ENCODE peak calls at places on chromosomes 13 and 19, in five cellular contexts. N is GM04504, Y is cerebellar cortex, V is cardiac muscle cell, Z is SW 1271. P is an unnamed sample.

GRCh38 chr19:10205636-10206035 is 10.9 kb upstream of the DNMT1 start:
- DNase-seq in N (no peak), Y (no peak), V (no peak), Z (no peak), P (no peak)

GRCh38 chr13:103273825-103274224 is 207.6 kb upstream of the SLC10A2 start:
- DNase-seq in N (no peak), Y (no peak), V (no peak), Z (no peak), P (no peak)

GRCh38 chr13:85755123-85755522 is 44.1 kb downstream of the SLITRK6 start:
- DNase-seq in N (no peak), Y (no peak), V (peak; percentile 5), Z (no peak), P (no peak)

GRCh38 chr13:97491452-97491851 is 57.5 kb downstream of the RAP2A start:
- DNase-seq in N (no peak), Y (no peak), V (no peak), Z (no peak), P (no peak)

GRCh38 chr19:35330475-35330874 is 1.5 kb downstream of the CD22 start:
- DNase-seq in N (no peak), Y (no peak), V (no peak), Z (no peak), P (no peak)

GRCh38 chr13:51643114-51643881 is 59.0 kb downstream of the WDFY2 start:
- DNase-seq in N (peak; percentile 85), Y (no peak), V (no peak), Z (peak; percentile 88), P (peak; percentile 77)

GRCh38 chr13:51313619-51314018 is 25.9 kb upstream of the SERPINE3 start:
- DNase-seq in N (no peak), Y (no peak), V (no peak), Z (no peak), P (no peak)

GRCh38 chr19:53463263-53463662 is 4.3 kb upstream of the ZNF813 start:
- DNase-seq in N (peak; percentile 3), Y (peak; percentile 51), V (peak; percentile 12), Z (no peak), P (no peak)

GRCh38 chr13:44331912-44332840 is 41.4 kb upstream of the SERP2 start:
- DNase-seq in N (peak; percentile 53), Y (peak; percentile 30), V (peak; percentile 81), Z (no peak), P (no peak)

GRCh38 chr13:51760592-51760991 is 43.4 kb downstream of the DHRS12 start:
- DNase-seq in N (no peak), Y (peak; percentile 22), V (no peak), Z (no peak), P (no peak)

GRCh38 chr19:11737964-11738745 is 591 bp downstream of the ZNF823 start:
- DNase-seq in N (no peak), Y (peak; percentile 31), V (peak; percentile 64), Z (peak; percentile 15), P (no peak)

GRCh38 chr19:37779139-37780035 is at the start of gene ZNF573:
- DNase-seq in N (peak; percentile 75), Y (peak; percentile 96), V (peak; percentile 94), Z (peak; percentile 87), P (peak; percentile 91)

GRCh38 chr13:43368003-43368402 is 344.6 kb downstream of the DNAJC15 start:
- DNase-seq in N (no peak), Y (no peak), V (no peak), Z (no peak), P (no peak)

GRCh38 chr19:5557691-5558090 is 10.1 kb downstream of the TINCR start:
- DNase-seq in N (no peak), Y (no peak), V (no peak), Z (no peak), P (no peak)

GRCh38 chr13:97986841-97987240 is 33.4 kb downstream of the IPO5 start:
- DNase-seq in N (no peak), Y (no peak), V (no peak), Z (no peak), P (no peak)

GRCh38 chr19:40933025-40933424 is 51.0 kb upstream of the CYP2A7 start:
- DNase-seq in N (no peak), Y (no peak), V (no peak), Z (no peak), P (peak; percentile 19)

GRCh38 chr19:31110331-31110730 is 238.9 kb downstream of the TSHZ3 start:
- DNase-seq in N (no peak), Y (no peak), V (peak; percentile 41), Z (no peak), P (no peak)

GRCh38 chr19:52343548-52343947 is 7.5 kb downstream of the ZNF610 start:
- DNase-seq in N (no peak), Y (peak; percentile 42), V (peak; percentile 98), Z (peak; percentile 11), P (peak; percentile 11)

GRCh38 chr13:107867701-107868661 is 347.4 kb downstream of the LIG4 start:
- DNase-seq in N (no peak), Y (peak; percentile 63), V (peak; percentile 70), Z (peak; percentile 10), P (no peak)

GRCh38 chr13:50375792-50376191 is 360.5 kb downstream of the KCNRG start:
- DNase-seq in N (no peak), Y (no peak), V (no peak), Z (no peak), P (peak; percentile 20)

GRCh38 chr19:14515501-14516047 is 2.6 kb downstream of the DNAJB1 start:
- DNase-seq in N (no peak), Y (no peak), V (no peak), Z (no peak), P (no peak)

GRCh38 chr19:47518139-47518538 is 3.3 kb upstream of the NAPA start:
- DNase-seq in N (no peak), Y (no peak), V (no peak), Z (no peak), P (no peak)

GRCh38 chr19:655691-656090 is 7.3 kb downstream of the RNF126 start:
- DNase-seq in N (no peak), Y (no peak), V (no peak), Z (no peak), P (no peak)

GRCh38 chr13:66266761-66267160 is 963.4 kb downstream of the PCDH9 start:
- DNase-seq in N (no peak), Y (no peak), V (no peak), Z (no peak), P (no peak)

GRCh38 chr19:2783781-2784145 is 690 bp upstream of the SGTA start:
- DNase-seq in N (no peak), Y (no peak), V (no peak), Z (no peak), P (no peak)

GRCh38 chr19:23916991-23917390 is 2.3 kb downstream of the ZNF726 start:
- DNase-seq in N (no peak), Y (no peak), V (no peak), Z (no peak), P (no peak)

GRCh38 chr19:46446021-46446420 is 17.3 kb upstream of the PNMA8C start:
- DNase-seq in N (no peak), Y (no peak), V (no peak), Z (no peak), P (no peak)

GRCh38 chr19:6235031-6235951 is 44.5 kb downstream of the MLLT1 start:
- DNase-seq in N (no peak), Y (no peak), V (no peak), Z (no peak), P (no peak)

GRCh38 chr19:964761-965694 is 19.1 kb upstream of the WDR18 start:
- DNase-seq in N (no peak), Y (no peak), V (no peak), Z (peak; percentile 43), P (no peak)

GRCh38 chr19:54302252-54302651 is 10.7 kb downstream of the LILRA5 start:
- DNase-seq in N (no peak), Y (no peak), V (no peak), Z (no peak), P (no peak)

GRCh38 chr19:53158119-53158656 is 665 bp downstream of the ZNF347 start:
- DNase-seq in N (peak; percentile 4), Y (peak; percentile 29), V (peak; percentile 56), Z (no peak), P (no peak)

GRCh38 chr19:4369109-4369887 is 25.9 kb downstream of the MPND start:
- DNase-seq in N (no peak), Y (no peak), V (no peak), Z (no peak), P (no peak)

GRCh38 chr13:79681069-79681468 is 200.1 kb downstream of the NDFIP2 start:
- DNase-seq in N (no peak), Y (no peak), V (no peak), Z (no peak), P (no peak)

GRCh38 chr13:93249259-93249917 is 22.8 kb downstream of the GPC6 start:
- DNase-seq in N (peak; percentile 58), Y (no peak), V (no peak), Z (peak; percentile 69), P (peak; percentile 62)

GRCh38 chr19:18274776-18275356 is 614 bp upstream of the IQCN start:
- DNase-seq in N (peak; percentile 83), Y (peak; percentile 70), V (no peak), Z (peak; percentile 78), P (peak; percentile 54)

GRCh38 chr13:78022164-78022877 is 103.7 kb upstream of the EDNRB start:
- DNase-seq in N (peak; percentile 2), Y (no peak), V (no peak), Z (peak; percentile 74), P (no peak)

GRCh38 chr13:25687622-25688225 is 315.9 kb downstream of the ATP8A2 start:
- DNase-seq in N (no peak), Y (peak; percentile 83), V (no peak), Z (no peak), P (no peak)

GRCh38 chr13:33191425-33192221 is 93.9 kb downstream of the STARD13 start:
- DNase-seq in N (no peak), Y (no peak), V (no peak), Z (no peak), P (no peak)

P was measured in HS-27A.